ENCODE peak calls at places on chromosomes 1 and 21, in five cellular contexts. G is NCI-H1092 treated with DMSO at 0.1 percent for 48 hours, U is KBM-7, O is Ammon's horn, V is psoas muscle. W is an unnamed sample.

GRCh38 chr1:54324031-54324654 is 82.1 kb downstream of the SSBP3 start:
- DNase-seq in G (no peak), U (no peak), O (peak), V (no peak), W (no peak)

GRCh38 chr1:24094554-24094953 is 17.4 kb downstream of the MYOM3 start:
- DNase-seq in V (no peak), U (no peak), G (no peak), O (no peak), W (no peak)

GRCh38 chr1:91791103-91791502 is 94.8 kb downstream of the TGFBR3 start:
- DNase-seq in U (no peak), G (peak), O (no peak), V (no peak), W (no peak)

GRCh38 chr1:165187020-165187628 is 169.4 kb downstream of the LMX1A start:
- DNase-seq in O (no peak), V (no peak), U (no peak), G (no peak), W (no peak)

GRCh38 chr1:71086331-71086730 is 5.5 kb upstream of the ZRANB2 start:
- DNase-seq in G (no peak), O (no peak), U (no peak), V (no peak), W (no peak)

GRCh38 chr1:116722016-116722838 is 32.0 kb upstream of the CD2 start:
- DNase-seq in V (no peak), U (no peak), G (no peak), O (no peak), W (no peak)

GRCh38 chr1:231443363-231443762 is 21.3 kb upstream of the EGLN1 start:
- DNase-seq in O (no peak), U (no peak), V (no peak), G (no peak), W (no peak)

GRCh38 chr1:10973552-10973951 is 38.9 kb upstream of the TARDBP start:
- DNase-seq in O (no peak), G (no peak), U (no peak), V (peak), W (no peak)

GRCh38 chr1:48114596-48115384 is 107.7 kb upstream of the SLC5A9 start:
- DNase-seq in G (no peak), V (no peak), O (no peak), U (no peak), W (no peak)

GRCh38 chr1:183877321-183877720 is 72.4 kb downstream of the RGL1 start:
- DNase-seq in V (peak), U (no peak), G (no peak), O (peak), W (no peak)

GRCh38 chr1:212671342-212672031 is 28.2 kb downstream of the BATF3 start:
- DNase-seq in G (peak), V (no peak), O (peak), U (peak), W (peak)

GRCh38 chr1:157189986-157190982 is 52.1 kb upstream of the ETV3 start:
- DNase-seq in O (no peak), G (no peak), U (no peak), V (no peak), W (peak)

GRCh38 chr1:65174585-65174984 is 26.6 kb downstream of the AK4 start:
- DNase-seq in V (peak), U (peak), G (no peak), O (peak), W (peak)

GRCh38 chr1:15834406-15835204 is 12.9 kb upstream of the SPEN start:
- DNase-seq in V (peak), G (peak), U (peak), O (peak), W (peak)

GRCh38 chr1:184152944-184153343 is 101.4 kb downstream of the TSEN15 start:
- DNase-seq in G (no peak), O (no peak), U (no peak), V (no peak), W (no peak)

GRCh38 chr1:10968411-10968826 is 44.0 kb upstream of the TARDBP start:
- DNase-seq in U (no peak), V (no peak), O (no peak), G (peak), W (no peak)

GRCh38 chr1:183353597-183353996 is 64.6 kb downstream of the NMNAT2 start:
- DNase-seq in O (no peak), V (no peak), U (no peak), G (no peak), W (no peak)

GRCh38 chr1:213669964-213670691 is 317.6 kb upstream of the PROX1 start:
- DNase-seq in G (peak), O (no peak), U (no peak), V (no peak), W (no peak)

GRCh38 chr1:153122831-153123421 is 9.6 kb upstream of the SPRR2F start:
- DNase-seq in V (no peak), U (no peak), G (peak), O (no peak), W (no peak)

GRCh38 chr1:205596876-205597275 is 34.9 kb downstream of the ELK4 start:
- DNase-seq in O (no peak), V (no peak), G (no peak), U (no peak), W (no peak)

GRCh38 chr1:85571830-85572229 is 8.7 kb upstream of the CCN1 start:
- DNase-seq in V (no peak), O (no peak), U (no peak), G (no peak), W (no peak)

GRCh38 chr1:93419344-93419743 is 28.6 kb upstream of the FNBP1L start:
- DNase-seq in O (peak), G (no peak), V (no peak), U (no peak), W (no peak)

GRCh38 chr1:32754282-32755097 is 51.9 kb upstream of the SYNC start:
- DNase-seq in G (peak), V (peak), O (peak), U (no peak), W (no peak)

GRCh38 chr1:156126701-156127534 is 12.4 kb downstream of the LMNA start:
- DNase-seq in V (peak), U (peak), O (no peak), G (no peak), W (peak)

GRCh38 chr21:46213620-46214286 is 14.8 kb downstream of the LSS start:
- DNase-seq in V (no peak), U (no peak), O (no peak), G (no peak), W (no peak)

GRCh38 chr1:41662061-41662655 is 177.7 kb upstream of the EDN2 start:
- DNase-seq in G (peak), U (peak), V (peak), O (peak), W (peak)

GRCh38 chr1:88175631-88176226 is 508.3 kb upstream of the PKN2 start:
- DNase-seq in O (peak), U (no peak), V (no peak), G (no peak), W (no peak)

GRCh38 chr21:42845296-42845965 is 33.9 kb downstream of the WDR4 start:
- DNase-seq in V (peak), O (peak), G (peak), U (no peak), W (no peak)

GRCh38 chr1:201017828-201018163 is 5.7 kb downstream of the KIF21B start:
- DNase-seq in O (no peak), V (no peak), G (no peak), U (no peak), W (no peak)

GRCh38 chr1:109641341-109641740 is 14.6 kb upstream of the GSTM4 start:
- DNase-seq in G (no peak), U (no peak), O (no peak), V (no peak), W (no peak)

GRCh38 chr1:201216395-201217085 is 25.9 kb downstream of the IGFN1 start:
- DNase-seq in U (no peak), O (no peak), G (no peak), V (no peak), W (no peak)

GRCh38 chr1:204462229-204462561 is 32.4 kb downstream of the PIK3C2B start:
- DNase-seq in G (no peak), V (no peak), U (no peak), O (no peak), W (no peak)

GRCh38 chr1:172638885-172639831 is 19.7 kb upstream of the FASLG start:
- DNase-seq in V (no peak), G (no peak), O (no peak), U (no peak), W (no peak)

GRCh38 chr1:224828691-224829090 is 100.8 kb upstream of the DNAH14 start:
- DNase-seq in U (no peak), G (no peak), O (no peak), V (no peak), W (no peak)

GRCh38 chr1:200917291-200917817 is 22.7 kb downstream of the INAVA start:
- DNase-seq in G (peak), O (no peak), V (peak), U (no peak), W (no peak)

GRCh38 chr1:25774921-25775774 is 24.8 kb upstream of the SELENON start:
- DNase-seq in U (peak), V (no peak), G (peak), O (no peak), W (no peak)

GRCh38 chr1:46517010-46517600 is 27.5 kb downstream of the DMBX1 start:
- DNase-seq in V (peak), G (peak), O (no peak), U (no peak), W (no peak)

GRCh38 chr1:212485895-212486590 is 53.3 kb downstream of the NENF start:
- DNase-seq in U (peak), G (peak), O (no peak), V (peak), W (peak)

GRCh38 chr1:179264506-179264905 is 29.1 kb upstream of the SOAT1 start:
- DNase-seq in O (no peak), U (no peak), G (no peak), V (no peak), W (no peak)